ENCODE peak calls at places on chromosomes 12 and 14, in eight cellular contexts. M is esophagus squamous epithelium; A is LoVo; H is activated gamma-delta T cell; N is brain microvascular endothelial cell; Y is cardiac septum; E is activated naive CD4-positive, alpha-beta T cell treated with anti-CD3 and anti-CD28 coated beads, Interleukin-2, amount 50 U/mL, for 72 hours; T is AG08396. X is an unnamed sample.

GRCh38 chr14:41586237-41586636 is 20.4 kb upstream of the LRFN5 start:
- DNase-seq in M (no peak), A (no peak), H (no peak), N (no peak), Y (no peak), E (no peak), T (no peak), X (no peak)

GRCh38 chr12:105317942-105318614 is 12.4 kb upstream of the C12orf75 start:
- DNase-seq in M (no peak), A (peak), H (no peak), N (no peak), Y (no peak), E (no peak), T (no peak), X (no peak)

GRCh38 chr12:28527631-28528249 is 337.5 kb downstream of the CCDC91 start:
- DNase-seq in M (no peak), A (no peak), H (no peak), N (no peak), Y (no peak), E (no peak), T (no peak), X (no peak)

GRCh38 chr12:122528992-122529391 is 1.9 kb downstream of the KNTC1 start:
- DNase-seq in M (no peak), A (no peak), H (no peak), N (no peak), Y (no peak), E (no peak), T (no peak), X (no peak)

GRCh38 chr12:92210062-92210461 is 64.4 kb upstream of the BTG1 start:
- DNase-seq in M (no peak), A (no peak), H (no peak), N (no peak), Y (no peak), E (no peak), T (no peak), X (no peak)

GRCh38 chr12:67752226-67752732 is 103.7 kb downstream of the DYRK2 start:
- DNase-seq in M (no peak), A (no peak), H (no peak), N (no peak), Y (no peak), E (no peak), T (no peak), X (no peak)

GRCh38 chr12:57332646-57333312 is 81.8 kb upstream of the STAC3 start:
- DNase-seq in M (no peak), A (no peak), H (no peak), N (no peak), Y (no peak), E (no peak), T (no peak), X (no peak)

GRCh38 chr12:107418976-107419375 is 266.6 kb upstream of the PWP1 start:
- DNase-seq in M (no peak), A (no peak), H (no peak), N (no peak), Y (no peak), E (no peak), T (no peak), X (no peak)

GRCh38 chr14:93160353-93160801 is 24.3 kb downstream of the MOAP1 start:
- DNase-seq in M (no peak), A (no peak), H (no peak), N (peak), Y (no peak), E (no peak), T (peak), X (no peak)

GRCh38 chr12:54932691-54933090 is 51.9 kb downstream of the TESPA1 start:
- DNase-seq in M (no peak), A (no peak), H (no peak), N (no peak), Y (no peak), E (no peak), T (no peak), X (no peak)

GRCh38 chr12:66025477-66025876 is 105.1 kb downstream of the LLPH start:
- DNase-seq in M (no peak), A (peak), H (no peak), N (no peak), Y (no peak), E (no peak), T (no peak), X (no peak)

GRCh38 chr12:10285919-10286318 is 21.8 kb upstream of the KLRD1 start:
- DNase-seq in M (no peak), A (no peak), H (no peak), N (no peak), Y (no peak), E (no peak), T (no peak), X (no peak)

GRCh38 chr14:89907655-89908054 is 46.9 kb downstream of the EFCAB11 start:
- DNase-seq in M (no peak), A (no peak), H (no peak), N (no peak), Y (no peak), E (no peak), T (no peak), X (no peak)

GRCh38 chr14:56524971-56525677 is 54.5 kb upstream of the TMEM260 start:
- DNase-seq in M (no peak), A (no peak), H (no peak), N (no peak), Y (no peak), E (no peak), T (no peak), X (no peak)

GRCh38 chr12:68960162-68960501 is 27.2 kb upstream of the CPM start:
- DNase-seq in M (no peak), A (no peak), H (no peak), N (no peak), Y (no peak), E (no peak), T (no peak), X (no peak)

GRCh38 chr14:105011312-105011990 is 9.4 kb downstream of the CDCA4 start:
- DNase-seq in M (no peak), A (no peak), H (no peak), N (no peak), Y (no peak), E (no peak), T (no peak), X (no peak)

GRCh38 chr12:42129595-42130204 is 15.0 kb downstream of the GXYLT1 start:
- DNase-seq in M (no peak), A (peak), H (no peak), N (peak), Y (no peak), E (no peak), T (peak), X (no peak)

GRCh38 chr12:126601184-126602170 is 1536.2 kb downstream of the AACS start:
- DNase-seq in M (no peak), A (no peak), H (no peak), N (no peak), Y (no peak), E (no peak), T (no peak), X (no peak)

GRCh38 chr12:13411287-13411686 is 214.8 kb downstream of the EMP1 start:
- DNase-seq in M (no peak), A (no peak), H (no peak), N (no peak), Y (no peak), E (no peak), T (no peak), X (no peak)

GRCh38 chr12:93832126-93832525 is 155.0 kb downstream of the CRADD start:
- DNase-seq in M (no peak), A (no peak), H (no peak), N (no peak), Y (no peak), E (no peak), T (no peak), X (no peak)

GRCh38 chr14:68401855-68402254 is 391.0 kb downstream of the ZFP36L1 start:
- DNase-seq in M (no peak), A (no peak), H (no peak), N (no peak), Y (no peak), E (no peak), T (no peak), X (no peak)

GRCh38 chr14:42569227-42569626 is 962.6 kb downstream of the LRFN5 start:
- DNase-seq in M (no peak), A (no peak), H (no peak), N (no peak), Y (no peak), E (no peak), T (no peak), X (no peak)

GRCh38 chr12:75349946-75350345 is 15.5 kb downstream of the GLIPR1L1 start:
- DNase-seq in M (no peak), A (no peak), H (no peak), N (no peak), Y (no peak), E (no peak), T (no peak), X (no peak)

GRCh38 chr14:56590535-56590951 is 10.9 kb downstream of the TMEM260 start:
- DNase-seq in M (no peak), A (no peak), H (no peak), N (no peak), Y (no peak), E (no peak), T (no peak), X (no peak)

GRCh38 chr12:47307680-47308399 is 228.1 kb upstream of the AMIGO2 start:
- DNase-seq in M (no peak), A (peak), H (no peak), N (peak), Y (no peak), E (peak), T (peak), X (no peak)

GRCh38 chr14:100292776-100293461 is 13.3 kb downstream of the SLC25A29 start:
- DNase-seq in M (no peak), A (no peak), H (no peak), N (no peak), Y (peak), E (peak), T (no peak), X (peak)

GRCh38 chr14:78917462-78917861 is 747.3 kb downstream of the NRXN3 start:
- DNase-seq in M (no peak), A (no peak), H (no peak), N (no peak), Y (no peak), E (no peak), T (no peak), X (no peak)

GRCh38 chr14:89915114-89915878 is 39.2 kb downstream of the EFCAB11 start:
- DNase-seq in M (no peak), A (peak), H (no peak), N (peak), Y (no peak), E (no peak), T (no peak), X (no peak)

GRCh38 chr14:30921305-30921704 is 46.9 kb downstream of the COCH start:
- DNase-seq in M (no peak), A (no peak), H (no peak), N (no peak), Y (no peak), E (no peak), T (no peak), X (no peak)

GRCh38 chr12:67025543-67026114 is 243.5 kb upstream of the CAND1 start:
- DNase-seq in M (no peak), A (peak), H (no peak), N (no peak), Y (no peak), E (no peak), T (peak), X (no peak)

X was measured in coronary artery.